ENCODE peak calls at places on chromosomes 3 and 15, in four cellular contexts. M is AG09309, J is left lung, A is GM13977. P is an unnamed sample.

GRCh38 chr3:53254810-53255359 is 937 bp downstream of the TKT start:
- DNase-seq in J (peak), A (peak), M (no peak), P (no peak)

GRCh38 chr3:48088056-48088748 is 72.0 kb upstream of the MAP4 start:
- DNase-seq in M (no peak), J (no peak), A (no peak), P (no peak)

GRCh38 chr15:66843581-66843980 is 141.5 kb downstream of the SMAD6 start:
- DNase-seq in M (no peak), J (no peak), A (no peak), P (no peak)

GRCh38 chr3:9122732-9123364 is 126.6 kb downstream of the SRGAP3 start:
- DNase-seq in J (no peak), A (no peak), M (no peak), P (no peak)

GRCh38 chr3:195823998-195824397 is 12.3 kb upstream of the MUC4 start:
- DNase-seq in M (no peak), A (no peak), J (peak), P (no peak)

GRCh38 chr3:191962324-191962723 is 501.4 kb downstream of the PYDC2 start:
- DNase-seq in M (no peak), A (no peak), J (no peak), P (no peak)

GRCh38 chr3:116610124-116610523 is 99.5 kb upstream of the TUSC7 start:
- DNase-seq in M (no peak), A (no peak), J (no peak), P (no peak)

GRCh38 chr15:96693990-96694517 is 363.6 kb downstream of the NR2F2 start:
- DNase-seq in A (no peak), M (no peak), J (no peak), P (no peak)

GRCh38 chr3:160941885-160942494 is 163.2 kb downstream of the B3GALNT1 start:
- DNase-seq in J (no peak), A (peak), M (peak), P (peak)

GRCh38 chr3:127987309-127987995 is 64.8 kb upstream of the SEC61A1 start:
- DNase-seq in J (peak), A (no peak), M (no peak), P (no peak)

GRCh38 chr15:67542462-67543347 is at the start of gene MAP2K5:
- DNase-seq in J (peak), A (peak), M (no peak), P (no peak)

GRCh38 chr15:101017041-101017754 is 98.0 kb downstream of the LRRK1 start:
- DNase-seq in A (no peak), J (no peak), M (no peak), P (no peak)

GRCh38 chr3:42031808-42032475 is 59.2 kb upstream of the TRAK1 start:
- DNase-seq in A (no peak), M (no peak), J (no peak), P (no peak)

GRCh38 chr3:134336587-134336986 is 37.7 kb downstream of the AMOTL2 start:
- DNase-seq in J (no peak), A (no peak), M (peak), P (no peak)

GRCh38 chr3:49017646-49017977 is 768 bp downstream of the DALRD3 start:
- DNase-seq in M (no peak), A (no peak), J (no peak), P (no peak)

GRCh38 chr3:24538891-24539290 is 44.2 kb upstream of the THRB start:
- DNase-seq in M (no peak), J (no peak), A (no peak), P (no peak)

GRCh38 chr3:50264389-50264963 is 4.5 kb upstream of the SEMA3B start:
- DNase-seq in A (no peak), J (peak), M (peak), P (no peak)

GRCh38 chr3:64190517-64191515 is 34.5 kb downstream of the PRICKLE2 start:
- DNase-seq in A (no peak), J (no peak), M (peak), P (no peak)

GRCh38 chr15:22229971-22230815 is 149.9 kb downstream of the OR4M2 start:
- DNase-seq in J (no peak), M (no peak), A (no peak), P (no peak)

GRCh38 chr3:177106184-177106583 is 91.1 kb downstream of the TBL1XR1 start:
- DNase-seq in M (no peak), J (no peak), A (no peak), P (no peak)

GRCh38 chr3:64667887-64668581 is 19.8 kb downstream of the ADAMTS9 start:
- DNase-seq in A (no peak), M (no peak), J (peak), P (no peak)

GRCh38 chr3:89571707-89572106 is 464.3 kb downstream of the EPHA3 start:
- DNase-seq in J (peak), A (no peak), M (no peak), P (no peak)

GRCh38 chr15:50051811-50052419 is 67.1 kb downstream of the ATP8B4 start:
- DNase-seq in M (peak), J (no peak), A (no peak), P (peak)

GRCh38 chr15:78906310-78906608 is 33.6 kb downstream of the MORF4L1 start:
- DNase-seq in J (no peak), M (peak), A (no peak), P (peak)

GRCh38 chr3:178198329-178198728 is 337.9 kb upstream of the KCNMB2 start:
- DNase-seq in M (no peak), A (no peak), J (no peak), P (no peak)

GRCh38 chr15:31569836-31570235 is 243.2 kb downstream of the KLF13 start:
- DNase-seq in J (no peak), A (no peak), M (no peak), P (no peak)

GRCh38 chr3:130662407-130663028 is 84.1 kb downstream of the PIK3R4 start:
- DNase-seq in J (no peak), M (no peak), A (no peak), P (no peak)

GRCh38 chr3:37737134-37737533 is 124.5 kb upstream of the CTDSPL start:
- DNase-seq in J (no peak), A (no peak), M (no peak), P (no peak)

GRCh38 chr3:76753599-76753998 is 286.3 kb upstream of the ROBO2 start:
- DNase-seq in J (no peak), M (no peak), A (no peak), P (no peak)

GRCh38 chr3:7309707-7310106 is 448.8 kb downstream of the GRM7 start:
- DNase-seq in M (no peak), A (no peak), J (no peak), P (no peak)

GRCh38 chr15:32651229-32651837 is 9.8 kb downstream of the SCG5 start:
- DNase-seq in M (peak), J (no peak), A (peak), P (peak)

GRCh38 chr15:69193948-69194827 is 33.8 kb downstream of the GLCE start:
- DNase-seq in J (no peak), M (peak), A (no peak), P (no peak)

GRCh38 chr3:193134895-193135294 is 106.1 kb upstream of the PLAAT1 start:
- DNase-seq in M (peak), J (no peak), A (no peak), P (peak)

DNA sequence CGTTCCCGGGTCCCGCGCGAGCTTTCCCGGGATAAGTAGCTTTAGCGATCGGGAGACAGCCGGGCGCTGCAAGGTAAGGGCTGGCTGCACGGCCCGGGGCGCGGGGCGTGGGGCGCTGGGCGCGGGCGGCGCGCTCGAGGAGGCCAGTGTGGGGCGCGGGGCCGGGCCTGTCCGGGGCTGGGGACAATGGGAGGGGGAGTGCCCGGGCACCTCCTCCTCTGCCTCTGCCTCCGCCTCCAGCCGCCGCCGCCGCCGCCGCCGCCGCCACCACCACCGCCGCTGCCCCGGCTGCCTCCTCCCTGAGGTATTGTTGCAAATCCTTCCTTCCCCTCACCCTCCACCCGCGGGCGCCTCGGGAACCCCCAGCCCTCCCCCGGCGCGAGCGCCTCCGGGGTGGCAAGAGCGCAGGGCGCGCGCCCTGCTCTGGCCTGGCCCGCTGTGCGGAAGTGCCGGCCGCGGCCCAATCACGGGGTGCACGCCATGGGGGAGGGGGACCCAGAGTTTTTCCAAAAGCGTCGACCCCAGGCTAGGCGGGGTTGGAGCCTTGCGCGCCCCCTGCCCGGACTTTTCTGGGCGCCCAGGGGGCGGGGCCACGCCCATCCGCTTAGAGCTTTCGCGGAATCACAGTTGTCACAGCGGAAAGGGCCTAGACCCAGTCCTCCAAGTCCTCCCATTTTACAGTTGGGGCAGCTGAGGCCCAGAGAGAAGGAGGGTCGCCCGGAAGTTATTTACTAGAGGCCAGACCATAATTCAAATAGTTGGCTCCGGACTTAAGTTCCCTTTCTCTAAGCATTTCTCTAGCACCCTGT is at the start of gene LPP:
- DNase-seq in M (no peak), A (peak), J (peak), P (no peak)
- TF ChIP-seq CTCF in M (no peak), A (no peak), J (no peak), P (no peak)

DNA sequence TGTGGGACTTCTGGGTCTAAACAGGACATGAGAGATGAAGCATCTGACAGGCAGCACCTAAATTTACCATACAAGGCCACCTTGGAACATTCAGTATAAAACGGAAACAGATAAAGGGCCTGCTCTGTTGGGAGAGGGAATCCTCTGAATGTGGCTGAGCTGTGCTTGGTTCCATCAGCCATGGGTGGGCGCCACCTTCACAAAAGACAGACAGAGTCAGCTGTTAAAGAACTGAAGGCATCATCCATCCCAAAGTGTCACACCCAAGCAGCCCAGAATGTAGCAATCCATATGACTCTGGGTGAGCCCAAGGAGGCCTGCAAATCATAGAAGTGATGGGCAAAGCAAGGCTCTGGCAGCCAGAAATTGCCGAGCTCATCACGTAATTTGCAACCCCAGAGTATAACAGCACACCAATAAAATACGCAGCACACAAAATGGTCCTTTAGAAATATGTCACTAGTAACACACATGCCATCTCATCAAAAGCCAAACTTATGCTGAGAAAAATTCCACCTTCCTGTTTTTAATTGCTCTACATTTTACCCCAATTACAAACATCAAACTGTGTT is 24.8 kb upstream of the RBP1 start:
- DNase-seq in M (no peak), J (no peak), A (no peak), P (no peak)
- TF ChIP-seq CTCF in M (no peak), J (no peak), A (peak), P (peak)

GRCh38 chr3:173221010-173221409 is 80.0 kb upstream of the SPATA16 start:
- DNase-seq in J (no peak), A (no peak), M (no peak), P (no peak)
- TF ChIP-seq CTCF in J (no peak), A (peak), M (peak), P (peak)

DNA sequence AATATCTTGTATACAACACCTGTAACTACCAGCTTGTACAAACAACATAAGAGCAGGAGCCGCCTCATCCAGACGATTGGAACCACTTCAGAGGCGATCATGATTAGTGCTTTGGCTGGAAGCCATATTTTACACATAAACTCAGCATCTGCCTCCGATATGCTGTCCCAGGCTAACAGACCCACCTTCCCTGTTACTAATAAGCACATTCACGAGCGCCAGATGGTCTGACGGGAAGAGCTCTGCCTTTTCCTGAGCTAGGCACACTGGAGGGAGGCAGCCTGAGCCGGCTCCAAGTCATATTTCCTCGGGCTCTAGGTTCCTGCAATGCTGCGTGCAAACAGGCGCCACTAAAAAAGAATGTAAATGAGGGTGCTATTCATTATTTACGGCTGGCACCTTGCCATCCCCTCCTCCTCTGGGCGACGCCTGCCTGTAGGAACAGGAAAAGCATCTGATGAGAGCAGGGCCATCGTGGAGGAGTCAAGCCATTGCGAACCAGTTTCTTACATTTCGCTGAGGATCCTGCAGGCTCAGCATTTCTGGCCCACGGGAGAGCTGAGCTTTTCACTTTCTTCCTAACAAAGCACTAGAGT is 98.2 kb downstream of the ANXA2 start:
- DNase-seq in A (no peak), J (no peak), M (no peak), P (no peak)
- TF ChIP-seq CTCF in A (no peak), J (peak), M (no peak), P (no peak)

DNA sequence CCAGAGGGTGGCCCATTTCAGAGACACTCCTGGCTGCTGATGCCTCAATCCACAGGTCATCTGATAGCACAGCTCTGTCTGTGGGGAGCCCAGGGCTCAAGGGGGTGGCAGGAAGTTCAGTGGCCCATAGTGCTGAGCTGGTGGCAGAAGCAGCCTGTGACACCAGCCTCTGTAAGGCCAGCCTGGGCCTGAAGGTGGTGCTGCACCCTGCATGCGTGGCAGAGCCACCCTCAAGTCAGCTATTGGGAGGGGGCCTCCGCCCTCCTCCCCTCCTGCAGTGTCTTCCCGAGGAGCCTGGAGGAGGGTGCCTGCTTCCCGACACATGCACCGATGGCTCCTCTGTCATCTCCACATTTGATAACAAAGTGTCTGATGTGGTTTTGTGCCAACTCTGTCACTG is 3.0 kb downstream of the PLA1A start:
- DNase-seq in J (peak), M (no peak), A (peak), P (peak)
- TF ChIP-seq CTCF in J (peak), M (peak), A (peak), P (peak)

GRCh38 chr3:13248640-13249039 is 171.5 kb downstream of the NUP210 start:
- DNase-seq in M (no peak), A (no peak), J (no peak), P (no peak)

GRCh38 chr3:13253208-13253937 is 166.7 kb downstream of the NUP210 start:
- DNase-seq in J (no peak), A (no peak), M (no peak), P (no peak)

GRCh38 chr3:13252207-13252606 is 167.9 kb downstream of the NUP210 start:
- DNase-seq in J (no peak), M (no peak), A (no peak), P (no peak)

GRCh38 chr3:13251166-13251892 is 168.8 kb downstream of the NUP210 start:
- DNase-seq in M (no peak), J (peak), A (no peak), P (no peak)

GRCh38 chr3:13249630-13250395 is 170.3 kb downstream of the NUP210 start:
- DNase-seq in M (no peak), J (peak), A (no peak), P (no peak)
- TF ChIP-seq CTCF in M (no peak), J (no peak), A (no peak), P (no peak)

GRCh38 chr3:125398952-125399351 is 23.8 kb upstream of the ZNF148 start:
- DNase-seq in A (no peak), J (no peak), M (no peak), P (no peak)
- TF ChIP-seq CTCF in A (peak), J (no peak), M (no peak), P (peak)

DNA sequence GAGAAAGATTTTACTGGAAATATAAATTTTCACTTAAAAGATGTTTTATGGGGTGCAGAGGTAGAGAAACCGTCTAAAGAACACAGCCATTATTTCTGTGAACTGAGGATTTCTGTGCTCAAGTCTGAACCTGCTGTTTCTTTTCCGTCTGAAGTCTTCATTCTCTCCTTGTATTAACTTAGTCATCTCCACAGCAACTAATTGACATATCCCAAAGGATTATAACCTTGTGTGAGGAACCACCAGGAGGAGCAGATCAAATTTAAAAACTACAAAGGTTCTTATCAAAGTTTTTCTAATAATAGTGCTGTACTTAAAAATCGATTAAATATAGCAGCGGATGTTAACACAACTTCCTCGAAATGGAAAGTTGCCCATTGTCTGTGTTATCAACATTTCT is 31.1 kb upstream of the ICE2 start:
- DNase-seq in J (no peak), M (no peak), A (no peak), P (no peak)
- TF ChIP-seq CTCF in J (no peak), M (no peak), A (no peak), P (no peak)

P was measured in Panc1.